ENCODE peak calls at places on chromosomes 7 and 10, in five cellular contexts. K, R, N, P and A are unnamed samples.

GRCh38 chr7:113217314-113217713 is 99.0 kb upstream of the SMIM30 start:
- DNase-seq in K (no peak), R (no peak), N (no peak), P (no peak), A (no peak)

GRCh38 chr10:25101466-25101865 is 73.3 kb upstream of the GPR158 start:
- DNase-seq in K (no peak), R (no peak), N (no peak), P (no peak), A (no peak)

GRCh38 chr7:104791065-104791464 is 222.9 kb upstream of the KMT2E start:
- DNase-seq in K (no peak), R (no peak), N (no peak), P (no peak), A (no peak)

GRCh38 chr10:19158870-19159269 is 110.3 kb downstream of the MALRD1 start:
- DNase-seq in K (no peak), R (no peak), N (no peak), P (no peak), A (no peak)

GRCh38 chr10:110420401-110421193 is 77.1 kb upstream of the DUSP5 start:
- DNase-seq in K (no peak), R (no peak), N (peak; percentile 69), P (no peak), A (no peak)

GRCh38 chr7:31065021-31065593 is 13.0 kb downstream of the ADCYAP1R1 start:
- DNase-seq in K (no peak), R (peak; percentile 25), N (no peak), P (no peak), A (no peak)

GRCh38 chr7:127091620-127092019 is 161.1 kb downstream of the GRM8 start:
- DNase-seq in K (no peak), R (no peak), N (no peak), P (no peak), A (no peak)

GRCh38 chr7:116500071-116500853 is 724 bp downstream of the CAV2 start:
- DNase-seq in K (no peak), R (peak; percentile 59), N (peak; percentile 56), P (no peak), A (no peak)

GRCh38 chr7:88306590-88307048 is at the start of gene STEAP4:
- DNase-seq in K (no peak), R (peak; percentile 85), N (peak; percentile 67), P (no peak), A (no peak)

GRCh38 chr10:29009464-29009863 is 279.4 kb upstream of the LYZL1 start:
- DNase-seq in K (no peak), R (no peak), N (no peak), P (no peak), A (no peak)

GRCh38 chr7:158563911-158564647 is 23.5 kb downstream of the PTPRN2 start:
- DNase-seq in K (no peak), R (no peak), N (no peak), P (no peak), A (no peak)
- H3K27me3 ChIP-seq in K (no peaks in the 10 kb centered on the region), R (peaks cover 41% of the 10 kb centered on the region), N (no peaks in the 10 kb centered on the region), P (no peaks in the 10 kb centered on the region), A (no peaks in the 10 kb centered on the region)

GRCh38 chr10:117431160-117431559 is 55.9 kb upstream of the PDZD8 start:
- DNase-seq in K (no peak), R (no peak), N (no peak), P (no peak), A (no peak)
- TF ChIP-seq CTCF in K (no peak), R (no peak), N (no peak), P (no peak), A (no peak)

DNA sequence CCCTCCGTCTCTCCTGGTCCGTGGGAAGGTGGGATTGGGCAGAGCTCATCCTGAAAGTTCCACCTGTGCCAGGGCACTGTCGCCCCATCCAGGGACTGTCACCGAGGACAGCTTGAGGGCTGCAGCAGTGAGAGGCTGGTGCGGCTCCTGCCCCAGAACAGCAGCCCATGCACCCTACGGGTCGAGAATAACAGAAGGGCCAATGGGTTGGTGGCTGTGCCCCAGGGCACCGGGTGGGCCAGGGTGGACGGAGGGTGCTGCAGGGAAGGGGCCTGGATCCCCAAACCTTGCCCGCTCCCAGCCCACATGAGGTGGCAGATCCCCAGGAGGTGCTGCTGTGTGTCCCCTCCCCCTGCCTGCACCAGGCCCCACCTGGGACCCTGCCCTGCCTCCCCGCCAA is 23.9 kb downstream of the UNCX start:
- DNase-seq in K (no peak), R (no peak), N (no peak), P (no peak), A (no peak)
- H3K27me3 ChIP-seq in K (no peaks in the 10 kb centered on the region), R (peaks cover 89% of the 10 kb centered on the region), N (peaks cover 24% of the 10 kb centered on the region), P (peaks cover 7% of the 10 kb centered on the region), A (peaks cover 71% of the 10 kb centered on the region)

GRCh38 chr7:47771301-47771989 is 176.8 kb downstream of the PKD1L1 start:
- DNase-seq in K (no peak), R (no peak), N (peak; percentile 25), P (no peak), A (no peak)
- TF ChIP-seq CTCF in K (no peak), R (no peak), N (no peak), P (no peak), A (no peak)

GRCh38 chr7:151886783-151887182 is 9.9 kb upstream of the PRKAG2 start:
- DNase-seq in K (no peak), R (no peak), N (no peak), P (no peak), A (no peak)
- H3K27me3 ChIP-seq in K (peaks cover 4% of the 10 kb centered on the region), R (peaks cover 36% of the 10 kb centered on the region), N (peaks cover 2% of the 10 kb centered on the region), P (no peaks in the 10 kb centered on the region), A (peaks cover 25% of the 10 kb centered on the region)

DNA sequence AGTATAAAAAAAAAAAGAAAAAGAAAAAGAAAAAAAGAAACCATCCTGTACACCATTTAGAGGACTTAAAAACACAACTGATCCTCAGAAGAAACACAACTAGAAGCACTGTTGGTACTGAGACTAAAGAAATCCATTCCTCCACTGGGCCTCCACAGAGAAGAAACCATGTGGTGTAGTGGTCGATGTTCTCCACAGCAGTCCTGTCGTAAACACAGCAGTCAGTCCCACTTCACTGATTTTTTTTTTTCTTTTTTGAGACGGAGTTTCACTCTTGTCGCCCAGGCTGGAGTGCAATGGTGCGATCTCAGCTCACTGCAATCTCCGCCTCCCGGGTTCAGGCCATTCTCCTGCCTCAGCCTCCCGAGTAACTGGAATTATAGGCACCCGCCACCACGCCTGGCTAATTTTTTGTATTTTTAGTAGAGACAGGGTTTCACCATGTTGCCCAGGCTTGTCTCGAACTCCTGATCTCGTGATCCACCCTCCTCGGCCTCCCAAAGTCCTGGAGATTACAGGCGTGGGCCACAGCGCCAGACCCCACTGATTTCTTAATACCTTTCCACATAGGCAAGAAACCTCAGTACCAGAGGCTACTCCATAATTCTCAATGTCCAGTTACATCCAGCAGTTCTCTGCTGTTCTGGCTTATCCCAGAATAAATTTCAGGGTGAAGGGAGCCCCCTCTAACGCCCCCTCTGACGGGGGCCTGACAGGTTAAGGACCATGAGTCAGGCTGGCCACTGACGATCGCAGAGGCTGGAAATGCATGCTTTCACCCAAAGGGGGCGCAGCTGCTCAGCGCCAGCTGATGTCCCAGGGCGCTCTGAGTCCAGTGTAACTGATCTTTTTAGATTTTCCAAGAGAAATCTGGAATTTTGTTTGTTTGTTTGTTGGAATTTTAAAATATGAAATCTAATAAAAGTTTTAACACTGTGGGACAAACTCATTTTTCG is 24.8 kb upstream of the FFAR4 start:
- DNase-seq in K (no peak), R (peak; percentile 63), N (peak; percentile 51), P (no peak), A (no peak)
- TF ChIP-seq CTCF in K (peak; percentile 71), R (peak; percentile 56), N (peak; percentile 89), P (peak; percentile 36), A (peak; percentile 89)

DNA sequence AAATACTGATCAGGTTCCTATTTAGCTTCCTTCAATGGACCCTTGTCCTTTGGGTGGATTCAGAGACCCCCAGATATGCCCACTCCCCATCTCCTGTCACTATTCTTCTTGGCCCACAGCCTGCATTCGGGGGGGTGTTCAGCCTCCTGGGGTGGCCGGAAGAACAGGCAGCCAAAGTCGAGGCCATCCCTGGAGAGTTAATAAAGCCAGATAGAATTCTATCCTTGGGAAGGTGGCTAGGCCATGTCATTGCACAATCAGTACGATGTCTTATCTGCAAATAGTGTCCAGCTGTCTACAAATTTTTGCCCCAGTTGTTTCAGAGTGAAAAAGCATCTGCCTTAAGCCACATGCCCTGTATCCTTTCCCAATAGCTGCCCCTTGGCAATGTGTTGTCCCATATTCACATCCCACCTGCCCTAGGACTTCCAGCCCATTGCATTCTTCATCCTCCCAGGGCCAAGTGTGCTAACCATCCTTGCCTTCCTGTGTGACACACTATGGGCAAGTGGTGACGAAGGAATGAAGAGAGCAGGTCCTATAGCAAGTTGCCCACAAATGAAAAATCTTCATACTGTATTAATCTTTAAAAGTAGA is 9.9 kb upstream of the FAM107B start:
- DNase-seq in K (no peak), R (no peak), N (no peak), P (no peak), A (no peak)
- H3K27me3 ChIP-seq in K (no peaks in the 10 kb centered on the region), R (no peaks in the 10 kb centered on the region), N (no peaks in the 10 kb centered on the region), P (no peaks in the 10 kb centered on the region), A (no peaks in the 10 kb centered on the region)